ENCODE peak calls at places on chromosomes 3 and 15, in nine cellular contexts. Z is prostate gland, L is mammary epithelial cell, U is transverse colon, S is PC-9, C is neural progenitor cell, T is K562, H is right lobe of liver, K is left ventricle myocardium inferior. A is an unnamed sample.

GRCh38 chr3:128874481-128875180 is 4.8 kb upstream of the ACAD9 start:
- DNase-seq in H (no peak), C (no peak), T (no peak), Z (no peak), S (no peak), L (no peak), K (no peak), U (no peak), A (no peak)

GRCh38 chr15:88834211-88834812 is 31.1 kb downstream of the ACAN start:
- DNase-seq in L (peak; percentile 81), H (no peak), C (peak; percentile 80), Z (no peak), K (peak; percentile 40), U (peak; percentile 24), T (peak; percentile 55), S (no peak), A (peak; percentile 27)

GRCh38 chr3:27729748-27730611 is 7.9 kb upstream of the EOMES start:
- DNase-seq in C (peak; percentile 73), T (no peak), Z (no peak), S (no peak), K (no peak), L (no peak), H (no peak), U (no peak), A (no peak)

GRCh38 chr15:65828566-65828965 is 36.5 kb upstream of the DENND4A start:
- DNase-seq in L (no peak), K (no peak), T (no peak), S (no peak), H (no peak), Z (no peak), C (no peak), U (no peak), A (no peak)

GRCh38 chr3:194120789-194121770 is 14.9 kb upstream of the HES1 start:
- DNase-seq in S (no peak), U (no peak), T (no peak), Z (no peak), H (no peak), L (no peak), K (no peak), C (no peak), A (no peak)

GRCh38 chr15:68369931-68370767 is 61.8 kb downstream of the ITGA11 start:
- DNase-seq in T (no peak), Z (no peak), H (no peak), K (no peak), L (no peak), S (no peak), C (no peak), U (no peak), A (no peak)

GRCh38 chr3:46293991-46294833 is 52.0 kb downstream of the CCR3 start:
- DNase-seq in L (no peak), C (no peak), S (no peak), H (no peak), U (no peak), K (no peak), Z (no peak), T (no peak), A (no peak)

GRCh38 chr15:81216411-81216810 is 19.7 kb downstream of the IL16 start:
- DNase-seq in K (peak; percentile 33), Z (no peak), U (no peak), L (no peak), T (no peak), S (no peak), H (no peak), C (peak; percentile 31), A (no peak)

GRCh38 chr3:109059289-109059688 is 58.6 kb downstream of the MORC1 start:
- DNase-seq in Z (no peak), L (no peak), C (no peak), K (no peak), S (no peak), T (no peak), U (no peak), H (no peak), A (no peak)

GRCh38 chr3:112467584-112467983 is 31.7 kb downstream of the BTLA start:
- DNase-seq in L (no peak), U (no peak), H (no peak), T (no peak), C (no peak), Z (no peak), S (no peak), K (no peak), A (no peak)

GRCh38 chr3:112466041-112466440 is 33.2 kb downstream of the BTLA start:
- DNase-seq in T (no peak), H (no peak), S (no peak), L (no peak), Z (no peak), U (no peak), C (no peak), K (no peak), A (no peak)

GRCh38 chr3:112460519-112460918 is 38.8 kb downstream of the BTLA start:
- DNase-seq in T (no peak), U (no peak), L (no peak), H (no peak), C (no peak), S (no peak), K (no peak), Z (no peak), A (no peak)

GRCh38 chr3:112463250-112463649 is 36.0 kb downstream of the BTLA start:
- DNase-seq in H (no peak), C (no peak), Z (no peak), L (no peak), U (no peak), S (no peak), T (no peak), K (no peak), A (no peak)

DNA sequence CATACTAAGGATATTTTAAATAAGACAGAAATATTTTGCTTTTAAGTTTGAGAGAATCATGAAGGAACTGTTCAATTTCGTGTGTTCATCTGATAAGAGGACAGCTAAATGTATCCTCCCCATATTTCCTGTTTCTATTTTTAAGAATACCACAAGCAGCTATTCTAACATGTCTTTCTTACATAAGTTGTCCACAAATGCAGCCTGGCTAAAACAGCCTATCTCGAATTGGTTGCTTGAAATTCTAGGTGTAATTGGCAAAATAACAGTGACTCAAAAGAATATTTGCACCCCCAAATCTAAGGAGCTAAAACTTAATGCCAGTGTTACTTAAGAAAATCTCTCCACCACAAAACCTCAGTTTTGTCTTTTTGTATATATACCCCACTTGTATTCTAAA is 35.0 kb downstream of the BTLA start:
- DNase-seq in Z (no peak), S (no peak), T (no peak), L (no peak), C (no peak), K (no peak), U (no peak), H (no peak), A (no peak)
- H3K4me3 ChIP-seq in Z (no peak overlapping the region), S (no peak overlapping the region), T (no peak overlapping the region), L (no peak overlapping the region), C (no peak overlapping the region), K (no peak overlapping the region), U (no peak overlapping the region), H (no peak overlapping the region), A (no peak overlapping the region)

DNA sequence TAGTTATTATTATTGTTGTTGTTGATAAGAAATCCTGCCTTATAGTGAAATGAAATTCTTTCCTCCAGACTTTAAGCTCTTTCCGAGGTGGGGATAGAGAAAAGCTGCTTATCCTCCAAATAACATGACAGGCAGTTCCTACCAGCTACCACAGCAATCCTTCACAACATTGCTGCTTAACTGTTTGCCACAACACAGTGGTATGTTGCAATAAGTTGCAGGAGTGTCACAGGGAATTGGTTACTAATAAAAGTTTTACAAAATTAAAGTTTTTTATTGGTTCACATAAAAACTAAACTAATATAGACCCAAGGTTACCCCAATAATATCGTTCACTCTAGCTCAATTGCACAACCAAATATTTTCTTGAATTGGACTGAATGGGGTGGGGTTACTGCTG is 57.4 kb upstream of the ICE2 start:
- DNase-seq in K (no peak), H (no peak), Z (no peak), L (no peak), S (no peak), T (no peak), C (no peak), U (no peak), A (no peak)
- TF ChIP-seq CTCF in K (no peak), H (no peak), Z (no peak), L (no peak), S (no peak), T (no peak), C (no peak), U (no peak), A (no peak)

GRCh38 chr3:107599755-107600122 is 77.0 kb downstream of the BBX start:
- DNase-seq in K (no peak), U (no peak), H (no peak), Z (no peak), C (no peak), L (no peak), S (no peak), T (no peak), A (no peak)
- H3K4me3 ChIP-seq in K (peak overlapping the region; percentile 61), U (no peak overlapping the region), H (peak overlapping the region; percentile 30), Z (peak overlapping the region; percentile 28), C (peak overlapping the region; percentile 37), L (peak overlapping the region; percentile 60), S (no peak overlapping the region), T (no peak overlapping the region), A (no peak overlapping the region)

GRCh38 chr3:165225604-165226003 is 29.4 kb upstream of the SLITRK3 start:
- DNase-seq in T (no peak), S (no peak), L (no peak), U (no peak), Z (no peak), K (no peak), C (no peak), H (no peak), A (no peak)
- TF ChIP-seq CTCF in T (no peak), S (no peak), L (peak; percentile 9), U (no peak), Z (no peak), K (no peak), C (no peak), H (no peak), A (no peak)

DNA sequence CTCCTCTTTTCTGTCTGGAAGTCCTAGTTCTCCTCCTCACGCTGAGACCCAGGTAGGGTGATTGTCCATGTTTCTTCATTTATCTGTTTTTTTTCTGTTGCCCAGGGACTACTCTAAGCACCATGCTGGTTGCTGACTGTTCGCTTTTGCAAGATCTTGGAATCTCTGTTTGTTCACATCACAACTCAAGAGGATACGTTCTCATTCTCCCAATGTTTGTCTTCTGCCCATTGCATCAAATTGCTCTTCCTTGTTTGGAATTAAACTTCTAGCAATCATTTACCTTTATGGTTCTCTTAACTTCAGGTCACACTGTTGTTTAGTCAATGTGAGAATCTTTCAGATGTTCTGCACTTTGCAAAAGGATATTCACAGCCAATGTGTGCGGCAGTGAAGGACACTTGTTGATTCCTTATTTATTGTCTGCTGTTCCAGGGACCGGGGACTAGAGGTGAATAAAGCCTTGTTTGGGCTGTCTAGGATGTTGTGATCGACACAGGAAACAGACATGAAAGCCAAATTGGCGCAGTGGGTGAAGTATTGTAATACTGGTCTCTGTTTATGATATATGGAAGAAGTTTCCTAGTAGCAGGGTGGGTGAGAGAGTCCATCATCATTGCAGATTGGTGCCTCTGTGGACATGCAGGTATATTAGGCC is 24.5 kb downstream of the LPP start:
- DNase-seq in L (no peak), C (no peak), T (no peak), H (no peak), S (no peak), Z (no peak), U (no peak), K (no peak), A (no peak)
- H3K4me3 ChIP-seq in L (no peak overlapping the region), C (no peak overlapping the region), T (no peak overlapping the region), H (no peak overlapping the region), S (no peak overlapping the region), Z (no peak overlapping the region), U (no peak overlapping the region), K (no peak overlapping the region), A (no peak overlapping the region)

GRCh38 chr15:27706300-27706699 is 392.8 kb downstream of the OCA2 start:
- DNase-seq in Z (no peak), C (no peak), L (no peak), U (no peak), T (no peak), H (no peak), K (no peak), S (no peak), A (no peak)
- TF ChIP-seq CTCF in Z (no peak), C (no peak), L (no peak), U (no peak), T (no peak), H (no peak), K (no peak), S (no peak), A (no peak)